ENCODE peak calls at places on chromosomes 6 and 20, in four cellular contexts. J, U, W and R are unnamed samples.

GRCh38 chr20:31494131-31494530 is 19.0 kb downstream of the REM1 start:
- DNase-seq in J (peak), U (peak), W (peak), R (peak)

GRCh38 chr20:24657211-24657610 is 187.8 kb downstream of the SYNDIG1 start:
- DNase-seq in J (peak), U (no peak), W (no peak), R (no peak)

GRCh38 chr20:32792316-32792715 is 27.4 kb upstream of the MAPRE1 start:
- DNase-seq in J (peak), U (peak), W (no peak), R (no peak)

GRCh38 chr6:170073846-170074245 is 217.0 kb downstream of the DLL1 start:
- DNase-seq in J (no peak), U (no peak), W (no peak), R (no peak)

GRCh38 chr6:106163446-106163965 is 77.4 kb downstream of the PRDM1 start:
- DNase-seq in J (peak), U (peak), W (peak), R (no peak)

GRCh38 chr6:148720371-148720770 is 26.5 kb upstream of the UST start:
- DNase-seq in J (peak), U (no peak), W (no peak), R (no peak)

GRCh38 chr6:161744211-161745067 is 470.6 kb upstream of the AGPAT4 start:
- DNase-seq in J (no peak), U (no peak), W (no peak), R (no peak)

GRCh38 chr6:152380351-152380767 is 256.8 kb downstream of the SYNE1 start:
- DNase-seq in J (peak), U (peak), W (no peak), R (no peak)

GRCh38 chr20:42678895-42679294 is 510.8 kb downstream of the PTPRT start:
- DNase-seq in J (no peak), U (peak), W (peak), R (peak)

DNA sequence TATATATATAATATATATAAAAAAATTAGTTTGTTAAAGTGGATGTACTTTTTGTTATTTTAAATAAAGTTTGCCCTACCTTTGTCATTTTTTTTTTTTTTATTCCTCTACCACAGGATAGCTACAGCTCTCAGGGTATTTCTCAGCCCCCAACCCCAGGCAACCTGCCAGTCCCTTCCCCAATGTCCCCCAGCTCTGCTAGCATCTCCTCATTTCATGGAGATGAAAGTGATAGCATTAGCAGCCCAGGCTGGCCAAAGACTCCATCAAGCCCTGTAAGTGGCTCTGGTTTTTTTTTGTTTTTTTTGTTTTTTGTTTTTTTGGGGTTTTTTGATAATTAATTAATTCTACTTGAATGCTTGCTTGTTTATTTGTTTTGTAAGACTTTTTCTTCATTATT is 148.6 kb downstream of the TMEM242 start:
- DNase-seq in J (no peak), U (no peak), W (no peak), R (no peak)
- H4K5ac ChIP-seq in J (no peak), U (no peak), W (no peak), R (no peak)

GRCh38 chr6:79946773-79947190 is 571 bp downstream of the ELOVL4 start:
- DNase-seq in J (peak), U (peak), W (peak), R (no peak)
- H4K5ac ChIP-seq in J (no peak), U (no peak), W (no peak), R (no peak)

DNA sequence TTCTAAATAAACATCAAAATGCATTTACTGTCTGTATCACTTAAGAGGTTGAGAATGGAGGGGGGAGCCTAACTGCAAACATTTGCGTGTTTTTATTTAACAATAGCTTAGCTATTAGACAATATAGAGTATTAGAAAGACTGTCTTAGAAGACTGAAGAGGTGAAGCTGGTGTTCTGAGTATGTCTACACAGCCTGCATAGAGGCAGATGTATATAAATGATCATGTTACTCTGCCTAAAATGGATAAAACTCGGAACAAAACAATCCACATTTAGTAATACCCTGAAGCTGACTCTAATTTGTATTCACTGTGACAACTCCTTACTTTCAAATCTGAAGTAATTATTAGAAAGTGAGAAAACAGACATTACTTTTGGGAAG is 181.9 kb downstream of the GMPR start:
- DNase-seq in J (no peak), U (no peak), W (no peak), R (no peak)
- H4K5ac ChIP-seq in J (no peak), U (no peak), W (no peak), R (no peak)

DNA sequence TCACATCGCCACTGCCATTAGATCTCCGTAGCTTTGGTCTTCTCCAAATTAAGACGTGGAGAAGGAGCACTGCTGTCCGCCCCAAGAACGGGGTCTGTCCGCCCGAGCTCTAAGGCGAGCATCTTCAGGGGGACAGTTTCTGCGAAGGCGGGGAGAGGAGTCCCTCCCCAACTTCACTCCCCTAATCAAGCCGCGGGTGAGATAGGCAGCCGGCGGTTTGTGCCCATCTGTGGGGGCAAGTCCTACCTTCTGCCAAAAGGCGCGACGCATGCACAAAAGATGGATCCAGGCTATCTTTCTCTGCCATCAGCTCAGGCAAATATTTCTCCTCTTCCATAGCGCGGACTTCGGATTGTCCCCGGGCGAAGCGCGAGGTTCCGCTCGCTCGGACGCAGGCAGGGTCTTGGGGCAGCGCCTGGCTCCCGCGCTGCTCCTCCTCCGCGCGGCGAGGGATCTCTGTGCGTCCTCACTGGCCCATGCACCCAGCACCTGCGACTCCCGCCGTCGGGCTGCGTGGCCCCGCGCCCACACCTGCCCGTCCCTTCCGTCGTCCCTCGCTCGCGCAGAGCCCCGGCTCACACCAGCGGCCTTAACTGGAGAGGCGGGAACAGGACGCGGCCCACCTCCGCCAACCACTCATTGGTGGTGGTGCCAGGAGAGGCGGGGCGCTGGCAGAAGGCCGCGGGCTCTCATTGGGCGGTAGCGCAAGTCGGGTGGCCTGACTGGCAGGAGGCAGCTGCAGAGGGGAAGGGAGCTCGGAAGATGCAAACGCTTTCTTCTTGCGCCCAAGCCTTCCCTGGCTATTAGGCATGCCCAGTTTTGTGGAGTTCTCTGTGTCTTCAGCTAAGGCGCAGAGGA is at the start of gene KHDRBS2:
- DNase-seq in J (no peak), U (peak), W (peak), R (peak)
- H4K5ac ChIP-seq in J (no peak), U (no peak), W (no peak), R (peak)

DNA sequence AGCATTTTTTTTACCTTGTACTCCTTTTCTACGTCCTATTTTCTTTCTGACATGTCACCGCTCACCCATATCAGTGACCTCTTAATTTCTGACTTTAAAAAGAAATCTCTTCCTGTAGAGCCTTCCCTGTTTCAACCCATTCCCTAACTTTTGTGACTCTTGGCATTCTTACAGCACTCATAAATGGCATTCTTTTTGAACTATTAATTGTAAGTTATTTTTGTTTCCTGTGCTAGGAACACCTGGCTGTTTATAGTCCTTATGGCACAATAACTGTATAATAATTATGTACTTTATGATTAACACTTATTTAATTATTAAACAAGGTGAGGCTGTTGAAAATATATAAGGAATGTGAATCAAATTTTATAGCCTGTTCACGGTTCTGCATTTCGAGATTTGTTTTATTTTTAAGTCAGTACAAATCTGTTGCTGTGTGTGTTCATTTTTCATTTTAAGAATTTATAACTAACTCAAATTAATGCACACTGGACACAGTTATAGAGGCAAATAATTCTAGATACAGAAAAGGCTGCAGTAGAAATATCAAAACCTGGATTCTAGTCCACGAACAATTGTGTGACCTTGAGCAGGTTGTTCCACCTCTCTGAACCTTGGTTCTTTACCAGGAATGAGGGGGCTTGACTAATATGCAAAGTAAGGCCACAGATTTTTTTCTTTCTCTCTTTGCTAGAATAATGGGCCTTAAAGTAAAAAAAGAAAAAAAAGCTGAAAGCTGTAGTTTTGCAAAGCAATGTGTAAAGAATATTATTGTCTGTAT is 1.5 kb downstream of the KIZ start:
- DNase-seq in J (no peak), U (no peak), W (no peak), R (no peak)
- H4K5ac ChIP-seq in J (no peak), U (no peak), W (no peak), R (no peak)

GRCh38 chr6:113411006-113411405 is 446.1 kb upstream of the MARCKS start:
- DNase-seq in J (no peak), U (no peak), W (no peak), R (no peak)

GRCh38 chr6:113403966-113404575 is 453.1 kb upstream of the MARCKS start:
- DNase-seq in J (no peak), U (no peak), W (no peak), R (no peak)

GRCh38 chr6:113402541-113402940 is 454.6 kb upstream of the MARCKS start:
- DNase-seq in J (no peak), U (no peak), W (no peak), R (no peak)

GRCh38 chr6:113405326-113406050 is 451.7 kb upstream of the MARCKS start:
- DNase-seq in J (no peak), U (no peak), W (no peak), R (no peak)

DNA sequence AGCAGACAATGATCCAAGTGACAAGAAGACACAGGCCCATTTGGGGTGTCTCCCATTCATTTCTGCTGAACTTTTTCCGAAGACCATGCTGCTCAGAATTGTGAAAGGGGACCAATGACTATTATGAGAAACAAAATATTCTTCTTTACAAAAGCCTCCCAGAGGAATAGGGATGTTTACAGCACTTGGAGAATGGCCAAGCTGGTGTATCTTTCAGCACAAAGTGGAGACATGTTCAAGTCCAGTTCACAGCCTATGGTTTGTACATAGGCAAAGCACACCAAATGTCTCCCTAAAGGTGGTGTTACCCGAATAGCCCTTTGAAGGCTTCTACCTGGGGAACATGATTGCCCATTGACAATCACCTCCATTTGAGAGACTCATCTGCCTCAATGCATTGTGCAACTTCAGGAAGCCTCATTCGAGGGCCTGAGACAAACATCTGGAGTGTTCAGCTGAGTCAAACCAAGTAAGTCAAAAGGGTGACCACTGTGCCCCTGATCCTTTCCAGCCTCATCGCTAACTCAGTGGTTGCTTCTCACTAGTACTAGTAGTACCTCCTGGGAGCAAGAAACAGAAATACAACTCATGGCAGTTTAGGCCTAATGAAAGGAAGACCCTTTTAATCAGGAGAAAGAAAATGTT is 451.0 kb upstream of the MARCKS start:
- DNase-seq in J (no peak), U (no peak), W (no peak), R (no peak)
- H4K5ac ChIP-seq in J (no peak), U (no peak), W (no peak), R (no peak)

GRCh38 chr6:42566614-42567208 is 2.9 kb downstream of the UBR2 start:
- DNase-seq in J (no peak), U (no peak), W (no peak), R (no peak)
- H4K5ac ChIP-seq in J (no peak), U (no peak), W (no peak), R (no peak)